ENCODE peak calls at places on chromosome 7, in seven cellular contexts. One of them, this sample, is unnamed.

GRCh38 chr7:84069036-84069435 is 125.6 kb downstream of the SEMA3A start:
- DNase-seq in NCI-H1105: no peak
- DNase-seq in GM13977: no peak
- DNase-seq in CD8-positive, alpha-beta memory T cell: no peak
- DNase-seq in activated CD8-positive, alpha-beta memory T cell treated with anti-CD3 and anti-CD28 coated beads for 4 hours: no peak
- DNase-seq in GM12865: no peak
- DNase-seq in NCI-H2171 treated with DMSO at 0.1 percent for 48 hours: no peak
- DNase-seq in this sample: no peak

GRCh38 chr7:37211097-37211496 is 237.6 kb downstream of the ELMO1 start:
- DNase-seq in NCI-H1105: no peak
- DNase-seq in GM13977: no peak
- DNase-seq in CD8-positive, alpha-beta memory T cell: no peak
- DNase-seq in activated CD8-positive, alpha-beta memory T cell treated with anti-CD3 and anti-CD28 coated beads for 4 hours: no peak
- DNase-seq in GM12865: no peak
- DNase-seq in NCI-H2171 treated with DMSO at 0.1 percent for 48 hours: no peak
- DNase-seq in this sample: peak

GRCh38 chr7:280461-280860 is 9.5 kb upstream of the FOXL3 start:
- DNase-seq in NCI-H1105: no peak
- DNase-seq in GM13977: no peak
- DNase-seq in CD8-positive, alpha-beta memory T cell: no peak
- DNase-seq in activated CD8-positive, alpha-beta memory T cell treated with anti-CD3 and anti-CD28 coated beads for 4 hours: no peak
- DNase-seq in GM12865: no peak
- DNase-seq in NCI-H2171 treated with DMSO at 0.1 percent for 48 hours: no peak
- DNase-seq in this sample: no peak

GRCh38 chr7:41122256-41122987 is 580.5 kb downstream of the INHBA start:
- DNase-seq in NCI-H1105: no peak
- DNase-seq in GM13977: no peak
- DNase-seq in CD8-positive, alpha-beta memory T cell: no peak
- DNase-seq in activated CD8-positive, alpha-beta memory T cell treated with anti-CD3 and anti-CD28 coated beads for 4 hours: no peak
- DNase-seq in GM12865: no peak
- DNase-seq in NCI-H2171 treated with DMSO at 0.1 percent for 48 hours: no peak
- DNase-seq in this sample: peak

GRCh38 chr7:107045195-107045960 is 873 bp downstream of the PRKAR2B start:
- DNase-seq in NCI-H1105: no peak
- DNase-seq in GM13977: no peak
- DNase-seq in CD8-positive, alpha-beta memory T cell: no peak
- DNase-seq in activated CD8-positive, alpha-beta memory T cell treated with anti-CD3 and anti-CD28 coated beads for 4 hours: no peak
- DNase-seq in GM12865: no peak
- DNase-seq in NCI-H2171 treated with DMSO at 0.1 percent for 48 hours: peak
- DNase-seq in this sample: peak

GRCh38 chr7:151135866-151136514 is 31.5 kb downstream of the GBX1 start:
- DNase-seq in NCI-H1105: no peak
- DNase-seq in GM13977: peak
- DNase-seq in CD8-positive, alpha-beta memory T cell: no peak
- DNase-seq in activated CD8-positive, alpha-beta memory T cell treated with anti-CD3 and anti-CD28 coated beads for 4 hours: no peak
- DNase-seq in GM12865: no peak
- DNase-seq in NCI-H2171 treated with DMSO at 0.1 percent for 48 hours: no peak
- DNase-seq in this sample: no peak

GRCh38 chr7:127396184-127396583 is 3.7 kb upstream of the ZNF800 start:
- DNase-seq in NCI-H1105: no peak
- DNase-seq in GM13977: peak
- DNase-seq in CD8-positive, alpha-beta memory T cell: no peak
- DNase-seq in activated CD8-positive, alpha-beta memory T cell treated with anti-CD3 and anti-CD28 coated beads for 4 hours: no peak
- DNase-seq in GM12865: peak
- DNase-seq in NCI-H2171 treated with DMSO at 0.1 percent for 48 hours: no peak
- DNase-seq in this sample: peak

GRCh38 chr7:134449596-134450194 is 9.2 kb downstream of the AKR1B1 start:
- DNase-seq in NCI-H1105: no peak
- DNase-seq in GM13977: no peak
- DNase-seq in CD8-positive, alpha-beta memory T cell: no peak
- DNase-seq in activated CD8-positive, alpha-beta memory T cell treated with anti-CD3 and anti-CD28 coated beads for 4 hours: no peak
- DNase-seq in GM12865: no peak
- DNase-seq in NCI-H2171 treated with DMSO at 0.1 percent for 48 hours: no peak
- DNase-seq in this sample: no peak

GRCh38 chr7:116499168-116500070 is at the start of gene CAV2:
- DNase-seq in NCI-H1105: no peak
- DNase-seq in GM13977: peak
- DNase-seq in CD8-positive, alpha-beta memory T cell: no peak
- DNase-seq in activated CD8-positive, alpha-beta memory T cell treated with anti-CD3 and anti-CD28 coated beads for 4 hours: no peak
- DNase-seq in GM12865: peak
- DNase-seq in NCI-H2171 treated with DMSO at 0.1 percent for 48 hours: no peak
- DNase-seq in this sample: peak

GRCh38 chr7:93958651-93959050 is 37.1 kb downstream of the GNG11 start:
- DNase-seq in NCI-H1105: no peak
- DNase-seq in GM13977: no peak
- DNase-seq in CD8-positive, alpha-beta memory T cell: no peak
- DNase-seq in activated CD8-positive, alpha-beta memory T cell treated with anti-CD3 and anti-CD28 coated beads for 4 hours: no peak
- DNase-seq in GM12865: no peak
- DNase-seq in NCI-H2171 treated with DMSO at 0.1 percent for 48 hours: no peak
- DNase-seq in this sample: no peak

GRCh38 chr7:2409745-2410414 is 6.5 kb downstream of the CHST12 start:
- DNase-seq in NCI-H1105: no peak
- DNase-seq in GM13977: no peak
- DNase-seq in CD8-positive, alpha-beta memory T cell: no peak
- DNase-seq in activated CD8-positive, alpha-beta memory T cell treated with anti-CD3 and anti-CD28 coated beads for 4 hours: no peak
- DNase-seq in GM12865: no peak
- DNase-seq in NCI-H2171 treated with DMSO at 0.1 percent for 48 hours: no peak
- DNase-seq in this sample: no peak

GRCh38 chr7:143372070-143372469 is 9.1 kb upstream of the ZYX start:
- DNase-seq in NCI-H1105: no peak
- DNase-seq in GM13977: no peak
- DNase-seq in CD8-positive, alpha-beta memory T cell: peak
- DNase-seq in activated CD8-positive, alpha-beta memory T cell treated with anti-CD3 and anti-CD28 coated beads for 4 hours: no peak
- DNase-seq in GM12865: no peak
- DNase-seq in NCI-H2171 treated with DMSO at 0.1 percent for 48 hours: no peak
- DNase-seq in this sample: no peak

GRCh38 chr7:70568674-70569334 is 563.1 kb upstream of the GALNT17 start:
- DNase-seq in NCI-H1105: no peak
- DNase-seq in GM13977: no peak
- DNase-seq in CD8-positive, alpha-beta memory T cell: no peak
- DNase-seq in activated CD8-positive, alpha-beta memory T cell treated with anti-CD3 and anti-CD28 coated beads for 4 hours: no peak
- DNase-seq in GM12865: no peak
- DNase-seq in NCI-H2171 treated with DMSO at 0.1 percent for 48 hours: no peak
- DNase-seq in this sample: peak

GRCh38 chr7:112987171-112987570 is 99.5 kb downstream of the GPR85 start:
- DNase-seq in NCI-H1105: no peak
- DNase-seq in GM13977: no peak
- DNase-seq in CD8-positive, alpha-beta memory T cell: no peak
- DNase-seq in activated CD8-positive, alpha-beta memory T cell treated with anti-CD3 and anti-CD28 coated beads for 4 hours: no peak
- DNase-seq in GM12865: no peak
- DNase-seq in NCI-H2171 treated with DMSO at 0.1 percent for 48 hours: no peak
- DNase-seq in this sample: no peak

This sample was measured in fibroblast of lung.